ENCODE peak calls at places on chromosomes 1 and 21, in nine cellular contexts. M is astrocyte of the spinal cord, H is WERI-Rb-1, Z is right atrium auricular region, F is endodermal cell, D is fibroblast of villous mesenchyme, P is neural progenitor cell, U is IMR-90, Y is left ventricle myocardium inferior. J is an unnamed sample.

GRCh38 chr1:181391297-181391905 is 91.9 kb upstream of the CACNA1E start:
- DNase-seq in F (peak), Z (no peak), H (no peak), D (no peak), U (no peak), Y (no peak), M (no peak), P (peak), J (no peak)

GRCh38 chr1:75423616-75424015 is 187.3 kb downstream of the SLC44A5 start:
- DNase-seq in P (peak), Y (no peak), U (no peak), F (no peak), Z (no peak), H (no peak), M (no peak), D (no peak), J (no peak)

GRCh38 chr1:190046231-190046630 is 431.4 kb downstream of the BRINP3 start:
- DNase-seq in Z (no peak), Y (no peak), F (no peak), U (no peak), D (no peak), H (no peak), M (no peak), P (no peak), J (no peak)

GRCh38 chr21:37871121-37871862 is 45.0 kb downstream of the KCNJ6 start:
- DNase-seq in D (peak), M (peak), Y (no peak), U (peak), F (no peak), Z (no peak), H (no peak), P (no peak), J (peak)

GRCh38 chr21:26093094-26093493 is 77.5 kb downstream of the APP start:
- DNase-seq in M (no peak), Y (no peak), Z (no peak), H (no peak), P (no peak), F (no peak), U (peak), D (no peak), J (peak)

GRCh38 chr1:162987866-162988265 is 81.3 kb upstream of the RGS4 start:
- DNase-seq in U (peak), F (no peak), Z (no peak), H (no peak), D (no peak), M (peak), P (no peak), Y (no peak), J (peak)

GRCh38 chr1:229953736-229954326 is 113.2 kb upstream of the GALNT2 start:
- DNase-seq in F (no peak), U (no peak), H (no peak), P (no peak), D (no peak), M (no peak), Y (no peak), Z (no peak), J (no peak)

GRCh38 chr1:6471086-6471841 is 5.3 kb upstream of the TNFRSF25 start:
- DNase-seq in H (no peak), Z (no peak), Y (no peak), F (peak), D (no peak), U (no peak), M (no peak), P (no peak), J (no peak)

GRCh38 chr1:23922321-23922943 is 9.3 kb upstream of the CNR2 start:
- DNase-seq in H (no peak), D (peak), U (no peak), P (no peak), F (no peak), Y (no peak), Z (no peak), M (no peak), J (no peak)

GRCh38 chr1:63004868-63005267 is 220.9 kb downstream of the ATG4C start:
- DNase-seq in H (peak), F (peak), Z (no peak), P (peak), M (peak), Y (no peak), D (peak), U (no peak), J (peak)

GRCh38 chr21:29351691-29352090 is 53.0 kb downstream of the BACH1 start:
- DNase-seq in F (no peak), Y (no peak), M (peak), U (peak), D (peak), P (no peak), H (no peak), Z (no peak), J (peak)

GRCh38 chr1:111907321-111907720 is 82.1 kb downstream of the KCND3 start:
- DNase-seq in U (no peak), P (no peak), Z (no peak), F (peak), D (no peak), Y (no peak), H (no peak), M (no peak), J (no peak)

GRCh38 chr1:66278260-66279046 is 255.5 kb upstream of the SGIP1 start:
- DNase-seq in U (no peak), H (no peak), P (no peak), D (no peak), Z (no peak), M (no peak), F (no peak), Y (no peak), J (no peak)

GRCh38 chr21:38712076-38712475 is 93.7 kb upstream of the ETS2 start:
- DNase-seq in U (peak), Z (no peak), P (peak), Y (no peak), H (peak), F (peak), D (peak), M (peak), J (peak)

GRCh38 chr1:87560961-87561360 is 232.3 kb downstream of the LMO4 start:
- DNase-seq in F (no peak), Y (no peak), M (no peak), P (no peak), Z (no peak), U (peak), H (no peak), D (no peak), J (peak)

GRCh38 chr1:6603851-6604558 is 1.3 kb upstream of the KLHL21 start:
- DNase-seq in F (peak), D (peak), P (peak), M (peak), H (no peak), Z (peak), Y (peak), U (peak), J (peak)

GRCh38 chr1:159881930-159882839 is 17.8 kb downstream of the CFAP45 start:
- DNase-seq in D (peak), P (no peak), F (no peak), U (peak), Z (peak), H (peak), M (peak), Y (peak), J (peak)

GRCh38 chr1:86499987-86500593 is 31.4 kb downstream of the CLCA1 start:
- DNase-seq in M (peak), F (no peak), Y (no peak), D (peak), H (no peak), P (peak), U (peak), Z (no peak), J (peak)

GRCh38 chr1:219660666-219661463 is 48.0 kb upstream of the ZC3H11B start:
- DNase-seq in D (peak), P (peak), M (peak), H (peak), F (peak), Y (peak), Z (peak), U (peak), J (peak)

GRCh38 chr1:6897138-6897537 is 111.9 kb downstream of the CAMTA1 start:
- DNase-seq in Z (no peak), U (no peak), H (peak), F (no peak), M (no peak), P (no peak), Y (no peak), D (no peak), J (no peak)

GRCh38 chr1:68384321-68384813 is 65.4 kb downstream of the RPE65 start:
- DNase-seq in Y (no peak), P (no peak), D (peak), H (no peak), M (peak), F (no peak), Z (no peak), U (peak), J (peak)

GRCh38 chr1:234839663-234840062 is 229.7 kb upstream of the IRF2BP2 start:
- DNase-seq in P (no peak), F (peak), U (no peak), H (no peak), Y (no peak), D (no peak), M (no peak), Z (peak), J (no peak)

DNA sequence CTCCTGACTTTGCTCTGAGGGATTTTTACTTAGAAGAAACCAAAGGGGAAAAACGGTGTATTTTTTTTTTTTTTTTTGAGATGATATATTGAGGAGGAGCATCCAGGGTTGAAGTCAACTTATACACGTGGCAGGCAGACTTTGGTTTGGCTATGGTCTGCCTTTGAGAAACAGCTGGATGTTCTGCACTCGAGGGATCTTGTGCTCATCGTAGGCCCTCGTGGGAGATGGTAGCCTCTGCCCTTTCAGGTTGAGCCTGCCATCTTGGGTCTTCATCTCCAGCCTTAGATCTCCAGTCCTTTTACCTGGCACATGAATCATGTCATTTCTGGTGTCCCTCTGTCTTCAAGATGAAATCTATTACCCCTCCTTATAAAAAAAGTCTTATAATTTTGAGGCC is 67.1 kb upstream of the UBE2U start:
- DNase-seq in Y (no peak), P (no peak), F (no peak), U (no peak), Z (no peak), M (no peak), H (no peak), D (no peak), J (no peak)
- H3K4me3 ChIP-seq in Y (no peak), P (no peak), F (no peak), U (no peak), Z (no peak), M (no peak), H (no peak), D (no peak), J (no peak)

GRCh38 chr1:11650331-11650991 is 3.8 kb downstream of the FBXO2 start:
- DNase-seq in F (peak), D (peak), P (peak), Z (peak), M (peak), H (peak), Y (peak), U (peak), J (peak)
- TF ChIP-seq CTCF in F (peak), D (peak), P (peak), Z (peak), M (peak), H (peak), Y (peak), U (peak), J (peak)

GRCh38 chr1:52919051-52919719 is 2.4 kb downstream of the ECHDC2 start:
- DNase-seq in P (no peak), H (no peak), F (no peak), D (no peak), Z (peak), M (no peak), U (no peak), Y (no peak), J (no peak)
- H3K4me3 ChIP-seq in P (no peak), H (no peak), F (no peak), D (no peak), Z (no peak), M (no peak), U (no peak), Y (no peak), J (no peak)

GRCh38 chr1:168789501-168789900 is 60.5 kb upstream of the DPT start:
- DNase-seq in U (no peak), M (no peak), D (no peak), F (no peak), Y (no peak), Z (no peak), P (no peak), H (no peak), J (no peak)
- TF ChIP-seq CTCF in U (no peak), M (no peak), D (no peak), F (no peak), Y (peak), Z (no peak), P (no peak), H (no peak), J (no peak)

GRCh38 chr1:37471345-37472231 is 2.8 kb upstream of the ZC3H12A start:
- DNase-seq in H (no peak), F (peak), Z (peak), Y (peak), D (peak), M (peak), U (peak), P (peak), J (peak)
- H3K4me3 ChIP-seq in H (no peak), F (no peak), Z (no peak), Y (peak), D (peak), M (peak), U (peak), P (no peak), J (peak)

GRCh38 chr1:24929876-24930702 is at the start of gene RUNX3:
- DNase-seq in M (no peak), F (peak), H (peak), U (no peak), D (no peak), Y (peak), Z (no peak), P (peak), J (no peak)
- TF ChIP-seq CTCF in M (no peak), F (peak), H (peak), U (no peak), D (no peak), Y (no peak), Z (no peak), P (peak), J (no peak)

GRCh38 chr1:39212499-39212898 is 8.0 kb downstream of the MACF1 start:
- DNase-seq in D (no peak), P (no peak), U (no peak), Y (no peak), Z (no peak), H (no peak), F (no peak), M (no peak), J (no peak)

GRCh38 chr1:39214714-39214997 is 10.2 kb downstream of the MACF1 start:
- DNase-seq in D (no peak), M (no peak), F (no peak), P (no peak), H (no peak), Y (no peak), U (no peak), Z (no peak), J (no peak)

GRCh38 chr1:39214998-39215873 is 10.7 kb downstream of the MACF1 start:
- DNase-seq in P (peak), H (no peak), D (no peak), U (no peak), Y (no peak), M (no peak), F (peak), Z (no peak), J (no peak)

GRCh38 chr1:39214021-39214713 is 9.7 kb downstream of the MACF1 start:
- DNase-seq in P (peak), F (peak), Z (no peak), H (peak), M (no peak), U (no peak), Y (peak), D (peak), J (peak)

DNA sequence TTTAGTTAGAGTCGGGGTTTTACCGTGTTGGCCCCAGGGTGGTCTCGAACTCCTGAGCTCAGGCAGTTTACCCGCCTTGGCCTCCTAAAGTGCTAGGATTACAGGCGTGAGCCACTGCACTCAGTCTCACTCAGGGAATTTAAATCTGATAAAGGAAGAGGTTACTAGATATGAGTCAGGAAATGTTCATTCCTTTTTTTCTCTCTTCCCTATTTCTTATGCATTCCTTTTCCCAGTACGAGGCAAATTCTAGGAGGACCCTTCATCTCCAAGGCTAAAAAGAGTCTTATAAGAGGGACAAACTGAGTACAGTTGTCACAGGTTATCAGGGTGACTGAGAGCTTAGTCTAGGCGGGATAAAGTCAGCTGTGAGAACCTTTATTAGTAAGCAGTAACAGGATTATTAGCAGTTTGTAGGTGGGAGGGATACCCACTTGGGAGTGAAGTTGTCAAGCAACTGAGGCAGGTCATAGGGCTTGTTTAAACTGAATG is 9.1 kb downstream of the MACF1 start:
- DNase-seq in U (peak), D (peak), F (no peak), Y (no peak), Z (no peak), M (peak), P (peak), H (peak), J (peak)
- H3K4me3 ChIP-seq in U (no peak), D (no peak), F (peak), Y (peak), Z (peak), M (no peak), P (no peak), H (peak), J (no peak)

DNA sequence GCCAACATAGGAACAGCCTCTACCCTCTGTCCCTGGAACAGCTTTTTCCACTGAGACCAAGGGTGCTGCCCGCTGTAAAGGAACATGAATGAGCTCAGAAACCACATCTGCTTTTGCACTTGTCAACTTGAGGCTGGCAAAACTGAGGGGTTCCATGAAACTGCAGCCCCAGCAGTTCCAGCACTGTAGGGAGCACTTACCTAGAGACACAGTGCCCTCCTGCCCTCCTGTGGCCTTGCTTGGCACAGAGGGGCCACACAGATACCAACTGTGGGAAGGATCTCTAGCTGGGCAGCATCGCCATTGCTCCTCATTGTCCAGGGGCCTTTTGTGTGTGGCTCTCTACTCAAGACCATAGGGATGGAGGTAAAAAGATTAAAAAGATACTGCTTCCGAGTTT is 51.6 kb downstream of the ITPKB start:
- DNase-seq in H (no peak), Z (no peak), M (no peak), U (no peak), Y (no peak), P (no peak), F (no peak), D (no peak), J (no peak)
- TF ChIP-seq CTCF in H (no peak), Z (peak), M (no peak), U (no peak), Y (peak), P (no peak), F (no peak), D (no peak), J (no peak)

GRCh38 chr1:150008699-150009098 is 1.8 kb downstream of the OTUD7B start:
- DNase-seq in U (no peak), F (no peak), Y (no peak), H (no peak), P (no peak), D (no peak), Z (no peak), M (no peak), J (no peak)
- H3K4me3 ChIP-seq in U (peak), F (peak), Y (peak), H (no peak), P (peak), D (peak), Z (peak), M (peak), J (peak)

GRCh38 chr1:52368383-52369172 is 2.6 kb upstream of the CC2D1B start:
- DNase-seq in Z (no peak), U (peak), Y (peak), M (peak), H (no peak), F (peak), D (peak), P (peak), J (peak)
- TF ChIP-seq CTCF in Z (no peak), U (peak), Y (peak), M (peak), H (no peak), F (peak), D (peak), P (peak), J (peak)

J was measured in fibroblast of pulmonary artery.